ENCODE peak calls at places on chromosomes 4 and X, in nine cellular contexts. One of them, this sample, is unnamed.
A peak's percentile ranks its signal among the peaks of the same experiment; 100 is the strongest.

GRCh38 chr4:64146030-64146429 is 263.2 kb downstream of the TECRL start:
- DNase-seq in epithelial cell of esophagus: no peak
- DNase-seq in head of caudate nucleus: no peak
- DNase-seq in stimulated activated CD4-positive, alpha-beta T cell treated with anti-CD3 and anti-CD28 coated beads, Interleukin-4, amount 100 ng/mL, for 1 hour: no peak
- DNase-seq in NCI-H1092: no peak
- DNase-seq in neural crest cell: no peak
- DNase-seq in MV-4-11: no peak
- DNase-seq in stimulated activated effector memory CD8-positive, alpha-beta T cell treated with anti-CD3 and anti-CD28 coated beads, Interleukin-12 subunit alpha, Interleukin-12 subunit beta, amount 100 ng/mL, for 72 hours: no peak
- DNase-seq in NCI-H1417: no peak
- DNase-seq in this sample: no peak

GRCh38 chrX:14501312-14501711 is 28.0 kb upstream of the GLRA2 start:
- DNase-seq in stimulated activated effector memory CD8-positive, alpha-beta T cell treated with anti-CD3 and anti-CD28 coated beads, Interleukin-12 subunit alpha, Interleukin-12 subunit beta, amount 100 ng/mL, for 72 hours: no peak
- DNase-seq in NCI-H1092: no peak
- DNase-seq in NCI-H1417: no peak
- DNase-seq in epithelial cell of esophagus: no peak
- DNase-seq in MV-4-11: no peak
- DNase-seq in stimulated activated CD4-positive, alpha-beta T cell treated with anti-CD3 and anti-CD28 coated beads, Interleukin-4, amount 100 ng/mL, for 1 hour: no peak
- DNase-seq in neural crest cell: no peak
- DNase-seq in head of caudate nucleus: no peak
- DNase-seq in this sample: no peak

GRCh38 chr4:165505991-165506779 is 127.4 kb downstream of the CPE start:
- DNase-seq in NCI-H1092: no peak
- DNase-seq in neural crest cell: no peak
- DNase-seq in NCI-H1417: no peak
- DNase-seq in epithelial cell of esophagus: peak; percentile 82
- DNase-seq in stimulated activated CD4-positive, alpha-beta T cell treated with anti-CD3 and anti-CD28 coated beads, Interleukin-4, amount 100 ng/mL, for 1 hour: no peak
- DNase-seq in MV-4-11: no peak
- DNase-seq in stimulated activated effector memory CD8-positive, alpha-beta T cell treated with anti-CD3 and anti-CD28 coated beads, Interleukin-12 subunit alpha, Interleukin-12 subunit beta, amount 100 ng/mL, for 72 hours: no peak
- DNase-seq in head of caudate nucleus: no peak
- DNase-seq in this sample: no peak

GRCh38 chrX:107207089-107207488 is 678 bp downstream of the DNAAF6 start:
- DNase-seq in NCI-H1092: no peak
- DNase-seq in epithelial cell of esophagus: no peak
- DNase-seq in stimulated activated CD4-positive, alpha-beta T cell treated with anti-CD3 and anti-CD28 coated beads, Interleukin-4, amount 100 ng/mL, for 1 hour: no peak
- DNase-seq in MV-4-11: no peak
- DNase-seq in neural crest cell: no peak
- DNase-seq in head of caudate nucleus: no peak
- DNase-seq in stimulated activated effector memory CD8-positive, alpha-beta T cell treated with anti-CD3 and anti-CD28 coated beads, Interleukin-12 subunit alpha, Interleukin-12 subunit beta, amount 100 ng/mL, for 72 hours: no peak
- DNase-seq in NCI-H1417: no peak
- DNase-seq in this sample: no peak

GRCh38 chrX:107154787-107155620 is 36.4 kb upstream of the RBM41 start:
- DNase-seq in NCI-H1417: peak; percentile 34
- DNase-seq in MV-4-11: peak; percentile 63
- DNase-seq in stimulated activated CD4-positive, alpha-beta T cell treated with anti-CD3 and anti-CD28 coated beads, Interleukin-4, amount 100 ng/mL, for 1 hour: peak; percentile 6
- DNase-seq in NCI-H1092: no peak
- DNase-seq in neural crest cell: no peak
- DNase-seq in epithelial cell of esophagus: peak; percentile 77
- DNase-seq in stimulated activated effector memory CD8-positive, alpha-beta T cell treated with anti-CD3 and anti-CD28 coated beads, Interleukin-12 subunit alpha, Interleukin-12 subunit beta, amount 100 ng/mL, for 72 hours: no peak
- DNase-seq in head of caudate nucleus: no peak
- DNase-seq in this sample: no peak

GRCh38 chr4:1512738-1513660 is 106.8 kb upstream of the NKX1-1 start:
- DNase-seq in head of caudate nucleus: peak; percentile 58
- DNase-seq in stimulated activated CD4-positive, alpha-beta T cell treated with anti-CD3 and anti-CD28 coated beads, Interleukin-4, amount 100 ng/mL, for 1 hour: peak; percentile 63
- DNase-seq in epithelial cell of esophagus: no peak
- DNase-seq in NCI-H1417: no peak
- DNase-seq in MV-4-11: no peak
- DNase-seq in NCI-H1092: peak; percentile 2
- DNase-seq in neural crest cell: peak; percentile 76
- DNase-seq in stimulated activated effector memory CD8-positive, alpha-beta T cell treated with anti-CD3 and anti-CD28 coated beads, Interleukin-12 subunit alpha, Interleukin-12 subunit beta, amount 100 ng/mL, for 72 hours: peak; percentile 51
- DNase-seq in this sample: no peak

GRCh38 chr4:155442267-155443105 is 65.7 kb upstream of the MAP9 start:
- DNase-seq in MV-4-11: peak; percentile 31
- DNase-seq in stimulated activated CD4-positive, alpha-beta T cell treated with anti-CD3 and anti-CD28 coated beads, Interleukin-4, amount 100 ng/mL, for 1 hour: peak; percentile 60
- DNase-seq in epithelial cell of esophagus: peak; percentile 77
- DNase-seq in head of caudate nucleus: peak; percentile 91
- DNase-seq in NCI-H1092: peak; percentile 2
- DNase-seq in neural crest cell: peak; percentile 78
- DNase-seq in NCI-H1417: peak; percentile 52
- DNase-seq in stimulated activated effector memory CD8-positive, alpha-beta T cell treated with anti-CD3 and anti-CD28 coated beads, Interleukin-12 subunit alpha, Interleukin-12 subunit beta, amount 100 ng/mL, for 72 hours: peak; percentile 29
- DNase-seq in this sample: peak; percentile 39

GRCh38 chrX:15507005-15507404 is 6.4 kb downstream of the BMX start:
- DNase-seq in neural crest cell: no peak
- DNase-seq in NCI-H1417: no peak
- DNase-seq in stimulated activated CD4-positive, alpha-beta T cell treated with anti-CD3 and anti-CD28 coated beads, Interleukin-4, amount 100 ng/mL, for 1 hour: no peak
- DNase-seq in NCI-H1092: no peak
- DNase-seq in epithelial cell of esophagus: no peak
- DNase-seq in MV-4-11: no peak
- DNase-seq in head of caudate nucleus: no peak
- DNase-seq in stimulated activated effector memory CD8-positive, alpha-beta T cell treated with anti-CD3 and anti-CD28 coated beads, Interleukin-12 subunit alpha, Interleukin-12 subunit beta, amount 100 ng/mL, for 72 hours: no peak
- DNase-seq in this sample: no peak

GRCh38 chr4:20137176-20137575 is 114.5 kb upstream of the SLIT2 start:
- DNase-seq in NCI-H1092: no peak
- DNase-seq in stimulated activated effector memory CD8-positive, alpha-beta T cell treated with anti-CD3 and anti-CD28 coated beads, Interleukin-12 subunit alpha, Interleukin-12 subunit beta, amount 100 ng/mL, for 72 hours: no peak
- DNase-seq in stimulated activated CD4-positive, alpha-beta T cell treated with anti-CD3 and anti-CD28 coated beads, Interleukin-4, amount 100 ng/mL, for 1 hour: no peak
- DNase-seq in head of caudate nucleus: no peak
- DNase-seq in MV-4-11: no peak
- DNase-seq in epithelial cell of esophagus: no peak
- DNase-seq in neural crest cell: no peak
- DNase-seq in NCI-H1417: peak; percentile 14
- DNase-seq in this sample: no peak

GRCh38 chrX:155009994-155010472 is 12.5 kb downstream of the F8 start:
- DNase-seq in stimulated activated CD4-positive, alpha-beta T cell treated with anti-CD3 and anti-CD28 coated beads, Interleukin-4, amount 100 ng/mL, for 1 hour: no peak
- DNase-seq in NCI-H1092: no peak
- DNase-seq in neural crest cell: no peak
- DNase-seq in NCI-H1417: no peak
- DNase-seq in head of caudate nucleus: no peak
- DNase-seq in epithelial cell of esophagus: no peak
- DNase-seq in MV-4-11: no peak
- DNase-seq in stimulated activated effector memory CD8-positive, alpha-beta T cell treated with anti-CD3 and anti-CD28 coated beads, Interleukin-12 subunit alpha, Interleukin-12 subunit beta, amount 100 ng/mL, for 72 hours: no peak
- DNase-seq in this sample: no peak

GRCh38 chr4:2947926-2948325 is 15.3 kb downstream of the NOP14 start:
- DNase-seq in stimulated activated effector memory CD8-positive, alpha-beta T cell treated with anti-CD3 and anti-CD28 coated beads, Interleukin-12 subunit alpha, Interleukin-12 subunit beta, amount 100 ng/mL, for 72 hours: no peak
- DNase-seq in neural crest cell: no peak
- DNase-seq in NCI-H1092: no peak
- DNase-seq in MV-4-11: no peak
- DNase-seq in epithelial cell of esophagus: peak; percentile 51
- DNase-seq in NCI-H1417: no peak
- DNase-seq in stimulated activated CD4-positive, alpha-beta T cell treated with anti-CD3 and anti-CD28 coated beads, Interleukin-4, amount 100 ng/mL, for 1 hour: no peak
- DNase-seq in head of caudate nucleus: no peak
- DNase-seq in this sample: no peak

GRCh38 chrX:31213941-31214340 is 142.1 kb upstream of the FTHL17 start:
- DNase-seq in NCI-H1417: peak; percentile 17
- DNase-seq in MV-4-11: peak; percentile 24
- DNase-seq in NCI-H1092: no peak
- DNase-seq in head of caudate nucleus: no peak
- DNase-seq in stimulated activated effector memory CD8-positive, alpha-beta T cell treated with anti-CD3 and anti-CD28 coated beads, Interleukin-12 subunit alpha, Interleukin-12 subunit beta, amount 100 ng/mL, for 72 hours: no peak
- DNase-seq in epithelial cell of esophagus: peak; percentile 43
- DNase-seq in stimulated activated CD4-positive, alpha-beta T cell treated with anti-CD3 and anti-CD28 coated beads, Interleukin-4, amount 100 ng/mL, for 1 hour: no peak
- DNase-seq in neural crest cell: no peak
- DNase-seq in this sample: no peak

GRCh38 chr4:95516528-95517011 is 32.2 kb downstream of the UNC5C start:
- DNase-seq in neural crest cell: no peak
- DNase-seq in stimulated activated CD4-positive, alpha-beta T cell treated with anti-CD3 and anti-CD28 coated beads, Interleukin-4, amount 100 ng/mL, for 1 hour: no peak
- DNase-seq in MV-4-11: peak; percentile 65
- DNase-seq in NCI-H1417: no peak
- DNase-seq in NCI-H1092: no peak
- DNase-seq in epithelial cell of esophagus: no peak
- DNase-seq in head of caudate nucleus: peak; percentile 36
- DNase-seq in stimulated activated effector memory CD8-positive, alpha-beta T cell treated with anti-CD3 and anti-CD28 coated beads, Interleukin-12 subunit alpha, Interleukin-12 subunit beta, amount 100 ng/mL, for 72 hours: no peak
- DNase-seq in this sample: no peak

GRCh38 chr4:128917781-128918180 is 108.3 kb downstream of the JADE1 start:
- DNase-seq in stimulated activated CD4-positive, alpha-beta T cell treated with anti-CD3 and anti-CD28 coated beads, Interleukin-4, amount 100 ng/mL, for 1 hour: no peak
- DNase-seq in NCI-H1417: no peak
- DNase-seq in neural crest cell: no peak
- DNase-seq in stimulated activated effector memory CD8-positive, alpha-beta T cell treated with anti-CD3 and anti-CD28 coated beads, Interleukin-12 subunit alpha, Interleukin-12 subunit beta, amount 100 ng/mL, for 72 hours: no peak
- DNase-seq in NCI-H1092: no peak
- DNase-seq in head of caudate nucleus: no peak
- DNase-seq in epithelial cell of esophagus: no peak
- DNase-seq in MV-4-11: peak; percentile 65
- DNase-seq in this sample: no peak

GRCh38 chr4:26992657-26993361 is 132.2 kb downstream of the STIM2 start:
- DNase-seq in NCI-H1417: no peak
- DNase-seq in epithelial cell of esophagus: no peak
- DNase-seq in neural crest cell: no peak
- DNase-seq in stimulated activated CD4-positive, alpha-beta T cell treated with anti-CD3 and anti-CD28 coated beads, Interleukin-4, amount 100 ng/mL, for 1 hour: no peak
- DNase-seq in MV-4-11: peak; percentile 82
- DNase-seq in NCI-H1092: no peak
- DNase-seq in stimulated activated effector memory CD8-positive, alpha-beta T cell treated with anti-CD3 and anti-CD28 coated beads, Interleukin-12 subunit alpha, Interleukin-12 subunit beta, amount 100 ng/mL, for 72 hours: no peak
- DNase-seq in head of caudate nucleus: no peak
- DNase-seq in this sample: no peak

GRCh38 chr4:83329521-83330105 is 5.0 kb downstream of the HPSE start:
- DNase-seq in NCI-H1417: no peak
- DNase-seq in stimulated activated effector memory CD8-positive, alpha-beta T cell treated with anti-CD3 and anti-CD28 coated beads, Interleukin-12 subunit alpha, Interleukin-12 subunit beta, amount 100 ng/mL, for 72 hours: no peak
- DNase-seq in MV-4-11: no peak
- DNase-seq in NCI-H1092: no peak
- DNase-seq in neural crest cell: no peak
- DNase-seq in stimulated activated CD4-positive, alpha-beta T cell treated with anti-CD3 and anti-CD28 coated beads, Interleukin-4, amount 100 ng/mL, for 1 hour: no peak
- DNase-seq in head of caudate nucleus: no peak
- DNase-seq in epithelial cell of esophagus: peak; percentile 80
- DNase-seq in this sample: no peak

GRCh38 chr4:41069268-41069667 is 145.1 kb downstream of the APBB2 start:
- DNase-seq in NCI-H1092: no peak
- DNase-seq in neural crest cell: no peak
- DNase-seq in epithelial cell of esophagus: no peak
- DNase-seq in head of caudate nucleus: no peak
- DNase-seq in stimulated activated CD4-positive, alpha-beta T cell treated with anti-CD3 and anti-CD28 coated beads, Interleukin-4, amount 100 ng/mL, for 1 hour: no peak
- DNase-seq in NCI-H1417: peak; percentile 41
- DNase-seq in stimulated activated effector memory CD8-positive, alpha-beta T cell treated with anti-CD3 and anti-CD28 coated beads, Interleukin-12 subunit alpha, Interleukin-12 subunit beta, amount 100 ng/mL, for 72 hours: no peak
- DNase-seq in MV-4-11: no peak
- DNase-seq in this sample: no peak